ENCODE peak calls at places on chromosomes 11 and 22, in seven cellular contexts. One of them, this sample, is unnamed.

GRCh38 chr11:65262775-65263174 is 1.0 kb downstream of the POLA2 start:
- DNase-seq in activated CD4-positive, alpha-beta T cell treated with anti-CD3 and anti-CD28 coated beads for 48 hours: no peak
- DNase-seq in IMR-90: no peak
- DNase-seq in neural progenitor cell: no peak
- DNase-seq in EL: peak
- DNase-seq in cardiac fibroblast: no peak
- DNase-seq in germinal center: no peak
- DNase-seq in this sample: no peak

GRCh38 chr22:41242396-41243117 is 1.8 kb upstream of the CHADL start:
- DNase-seq in neural progenitor cell: no peak
- DNase-seq in germinal center: no peak
- DNase-seq in cardiac fibroblast: no peak
- DNase-seq in activated CD4-positive, alpha-beta T cell treated with anti-CD3 and anti-CD28 coated beads for 48 hours: no peak
- DNase-seq in EL: peak
- DNase-seq in IMR-90: no peak
- DNase-seq in this sample: no peak

GRCh38 chr11:65894034-65894591 is 3.6 kb downstream of the CCDC85B start:
- DNase-seq in neural progenitor cell: no peak
- DNase-seq in activated CD4-positive, alpha-beta T cell treated with anti-CD3 and anti-CD28 coated beads for 48 hours: peak
- DNase-seq in EL: peak
- DNase-seq in cardiac fibroblast: no peak
- DNase-seq in IMR-90: no peak
- DNase-seq in germinal center: no peak
- DNase-seq in this sample: no peak

GRCh38 chr11:72767203-72768062 is 15.2 kb upstream of the ARAP1 start:
- DNase-seq in EL: no peak
- DNase-seq in neural progenitor cell: no peak
- DNase-seq in IMR-90: no peak
- DNase-seq in germinal center: no peak
- DNase-seq in cardiac fibroblast: no peak
- DNase-seq in activated CD4-positive, alpha-beta T cell treated with anti-CD3 and anti-CD28 coated beads for 48 hours: no peak
- DNase-seq in this sample: no peak

GRCh38 chr22:49663823-49664222 is 163.8 kb downstream of the BRD1 start:
- DNase-seq in IMR-90: no peak
- DNase-seq in cardiac fibroblast: no peak
- DNase-seq in activated CD4-positive, alpha-beta T cell treated with anti-CD3 and anti-CD28 coated beads for 48 hours: no peak
- DNase-seq in neural progenitor cell: no peak
- DNase-seq in EL: no peak
- DNase-seq in germinal center: no peak
- DNase-seq in this sample: no peak

GRCh38 chr22:21590809-21591641 is 23.5 kb downstream of the UBE2L3 start:
- DNase-seq in neural progenitor cell: no peak
- DNase-seq in cardiac fibroblast: no peak
- DNase-seq in IMR-90: no peak
- DNase-seq in germinal center: peak
- DNase-seq in EL: no peak
- DNase-seq in activated CD4-positive, alpha-beta T cell treated with anti-CD3 and anti-CD28 coated beads for 48 hours: no peak
- DNase-seq in this sample: no peak

GRCh38 chr11:135027461-135027860 is 615.4 kb upstream of the B3GAT1 start:
- DNase-seq in IMR-90: peak
- DNase-seq in germinal center: no peak
- DNase-seq in activated CD4-positive, alpha-beta T cell treated with anti-CD3 and anti-CD28 coated beads for 48 hours: peak
- DNase-seq in EL: no peak
- DNase-seq in cardiac fibroblast: peak
- DNase-seq in neural progenitor cell: peak
- DNase-seq in this sample: peak

GRCh38 chr11:64890084-64890944 is 11.9 kb upstream of the EHD1 start:
- DNase-seq in cardiac fibroblast: no peak
- DNase-seq in neural progenitor cell: no peak
- DNase-seq in germinal center: no peak
- DNase-seq in EL: no peak
- DNase-seq in activated CD4-positive, alpha-beta T cell treated with anti-CD3 and anti-CD28 coated beads for 48 hours: no peak
- DNase-seq in IMR-90: no peak
- DNase-seq in this sample: no peak

GRCh38 chr11:76830639-76831312 is 29.9 kb upstream of the ACER3 start:
- DNase-seq in activated CD4-positive, alpha-beta T cell treated with anti-CD3 and anti-CD28 coated beads for 48 hours: no peak
- DNase-seq in neural progenitor cell: no peak
- DNase-seq in germinal center: no peak
- DNase-seq in cardiac fibroblast: peak
- DNase-seq in IMR-90: peak
- DNase-seq in EL: peak
- DNase-seq in this sample: peak

GRCh38 chr22:22546490-22546889 is 12.6 kb downstream of the PRAME start:
- DNase-seq in EL: no peak
- DNase-seq in IMR-90: peak
- DNase-seq in activated CD4-positive, alpha-beta T cell treated with anti-CD3 and anti-CD28 coated beads for 48 hours: no peak
- DNase-seq in germinal center: no peak
- DNase-seq in neural progenitor cell: no peak
- DNase-seq in cardiac fibroblast: peak
- DNase-seq in this sample: peak

GRCh38 chr22:33962409-33962808 is 42.1 kb upstream of the LARGE1 start:
- DNase-seq in neural progenitor cell: no peak
- DNase-seq in germinal center: no peak
- DNase-seq in IMR-90: no peak
- DNase-seq in cardiac fibroblast: no peak
- DNase-seq in activated CD4-positive, alpha-beta T cell treated with anti-CD3 and anti-CD28 coated beads for 48 hours: no peak
- DNase-seq in EL: no peak
- DNase-seq in this sample: no peak

GRCh38 chr11:548700-549603 is 11.6 kb downstream of the LMNTD2 start:
- DNase-seq in activated CD4-positive, alpha-beta T cell treated with anti-CD3 and anti-CD28 coated beads for 48 hours: no peak
- DNase-seq in IMR-90: no peak
- DNase-seq in neural progenitor cell: no peak
- DNase-seq in germinal center: no peak
- DNase-seq in cardiac fibroblast: no peak
- DNase-seq in EL: no peak
- DNase-seq in this sample: peak

GRCh38 chr11:112321521-112322172 is 61.0 kb upstream of the PLET1 start:
- DNase-seq in germinal center: no peak
- DNase-seq in IMR-90: peak
- DNase-seq in EL: peak
- DNase-seq in activated CD4-positive, alpha-beta T cell treated with anti-CD3 and anti-CD28 coated beads for 48 hours: no peak
- DNase-seq in neural progenitor cell: no peak
- DNase-seq in cardiac fibroblast: peak
- DNase-seq in this sample: peak

GRCh38 chr11:44470849-44471248 is 94.6 kb upstream of the CD82 start:
- DNase-seq in neural progenitor cell: peak
- DNase-seq in EL: no peak
- DNase-seq in IMR-90: no peak
- DNase-seq in cardiac fibroblast: no peak
- DNase-seq in activated CD4-positive, alpha-beta T cell treated with anti-CD3 and anti-CD28 coated beads for 48 hours: no peak
- DNase-seq in germinal center: no peak
- DNase-seq in this sample: no peak

GRCh38 chr11:17258670-17259069 is 17.9 kb upstream of the NUCB2 start:
- DNase-seq in activated CD4-positive, alpha-beta T cell treated with anti-CD3 and anti-CD28 coated beads for 48 hours: no peak
- DNase-seq in germinal center: no peak
- DNase-seq in neural progenitor cell: no peak
- DNase-seq in EL: no peak
- DNase-seq in cardiac fibroblast: no peak
- DNase-seq in IMR-90: no peak
- DNase-seq in this sample: no peak

GRCh38 chr11:32435511-32435946 is at the start of gene WT1:
- DNase-seq in germinal center: no peak
- DNase-seq in neural progenitor cell: peak
- DNase-seq in activated CD4-positive, alpha-beta T cell treated with anti-CD3 and anti-CD28 coated beads for 48 hours: peak
- DNase-seq in cardiac fibroblast: peak
- DNase-seq in EL: no peak
- DNase-seq in IMR-90: no peak
- DNase-seq in this sample: peak

GRCh38 chr22:36252754-36253522 is at the start of gene APOL1:
- DNase-seq in EL: peak
- DNase-seq in activated CD4-positive, alpha-beta T cell treated with anti-CD3 and anti-CD28 coated beads for 48 hours: peak
- DNase-seq in cardiac fibroblast: peak
- DNase-seq in neural progenitor cell: no peak
- DNase-seq in IMR-90: peak
- DNase-seq in germinal center: peak
- DNase-seq in this sample: peak

GRCh38 chr22:30390974-30391691 is 3.9 kb upstream of the RNF215 start:
- DNase-seq in germinal center: peak
- DNase-seq in neural progenitor cell: peak
- DNase-seq in activated CD4-positive, alpha-beta T cell treated with anti-CD3 and anti-CD28 coated beads for 48 hours: peak
- DNase-seq in EL: peak
- DNase-seq in cardiac fibroblast: peak
- DNase-seq in IMR-90: peak
- DNase-seq in this sample: peak

GRCh38 chr11:128909438-128910125 is 18.4 kb downstream of the KCNJ5 start:
- DNase-seq in neural progenitor cell: no peak
- DNase-seq in activated CD4-positive, alpha-beta T cell treated with anti-CD3 and anti-CD28 coated beads for 48 hours: no peak
- DNase-seq in IMR-90: no peak
- DNase-seq in EL: no peak
- DNase-seq in germinal center: no peak
- DNase-seq in cardiac fibroblast: no peak
- DNase-seq in this sample: no peak

GRCh38 chr11:67404515-67405195 is 772 bp downstream of the TBC1D10C start:
- DNase-seq in neural progenitor cell: no peak
- DNase-seq in germinal center: no peak
- DNase-seq in activated CD4-positive, alpha-beta T cell treated with anti-CD3 and anti-CD28 coated beads for 48 hours: peak
- DNase-seq in cardiac fibroblast: no peak
- DNase-seq in EL: no peak
- DNase-seq in IMR-90: no peak
- DNase-seq in this sample: no peak

GRCh38 chr11:65224939-65225283 is 36.9 kb upstream of the POLA2 start:
- DNase-seq in EL: peak
- DNase-seq in IMR-90: peak
- DNase-seq in activated CD4-positive, alpha-beta T cell treated with anti-CD3 and anti-CD28 coated beads for 48 hours: no peak
- DNase-seq in cardiac fibroblast: peak
- DNase-seq in neural progenitor cell: peak
- DNase-seq in germinal center: no peak
- DNase-seq in this sample: peak

GRCh38 chr22:46675479-46675878 is 55.3 kb downstream of the GRAMD4 start:
- DNase-seq in cardiac fibroblast: no peak
- DNase-seq in EL: no peak
- DNase-seq in activated CD4-positive, alpha-beta T cell treated with anti-CD3 and anti-CD28 coated beads for 48 hours: no peak
- DNase-seq in germinal center: no peak
- DNase-seq in neural progenitor cell: no peak
- DNase-seq in IMR-90: no peak
- DNase-seq in this sample: no peak

GRCh38 chr11:47842749-47843148 is 5.4 kb downstream of the NUP160 start:
- DNase-seq in IMR-90: no peak
- DNase-seq in activated CD4-positive, alpha-beta T cell treated with anti-CD3 and anti-CD28 coated beads for 48 hours: no peak
- DNase-seq in germinal center: no peak
- DNase-seq in cardiac fibroblast: no peak
- DNase-seq in neural progenitor cell: no peak
- DNase-seq in EL: no peak
- DNase-seq in this sample: no peak

GRCh38 chr11:130726234-130726559 is 190.1 kb downstream of the SNX19 start:
- DNase-seq in neural progenitor cell: no peak
- DNase-seq in activated CD4-positive, alpha-beta T cell treated with anti-CD3 and anti-CD28 coated beads for 48 hours: no peak
- DNase-seq in IMR-90: peak
- DNase-seq in EL: peak
- DNase-seq in germinal center: no peak
- DNase-seq in cardiac fibroblast: peak
- DNase-seq in this sample: peak

GRCh38 chr11:17988465-17988864 is 24.4 kb downstream of the SERGEF start:
- DNase-seq in neural progenitor cell: no peak
- DNase-seq in activated CD4-positive, alpha-beta T cell treated with anti-CD3 and anti-CD28 coated beads for 48 hours: no peak
- DNase-seq in germinal center: no peak
- DNase-seq in IMR-90: no peak
- DNase-seq in cardiac fibroblast: no peak
- DNase-seq in EL: no peak
- DNase-seq in this sample: no peak

GRCh38 chr22:44344407-44344806 is 31.7 kb upstream of the SHISAL1 start:
- DNase-seq in EL: no peak
- DNase-seq in IMR-90: no peak
- DNase-seq in cardiac fibroblast: no peak
- DNase-seq in germinal center: no peak
- DNase-seq in activated CD4-positive, alpha-beta T cell treated with anti-CD3 and anti-CD28 coated beads for 48 hours: no peak
- DNase-seq in neural progenitor cell: no peak
- DNase-seq in this sample: no peak

GRCh38 chr22:19663821-19664325 is 50.4 kb upstream of the SEPTIN5 start:
- DNase-seq in cardiac fibroblast: peak
- DNase-seq in EL: peak
- DNase-seq in germinal center: no peak
- DNase-seq in activated CD4-positive, alpha-beta T cell treated with anti-CD3 and anti-CD28 coated beads for 48 hours: no peak
- DNase-seq in neural progenitor cell: peak
- DNase-seq in IMR-90: peak
- DNase-seq in this sample: no peak

GRCh38 chr11:9330387-9331384 is 16.3 kb upstream of the TMEM41B start:
- DNase-seq in EL: peak
- DNase-seq in activated CD4-positive, alpha-beta T cell treated with anti-CD3 and anti-CD28 coated beads for 48 hours: no peak
- DNase-seq in IMR-90: peak
- DNase-seq in germinal center: no peak
- DNase-seq in neural progenitor cell: no peak
- DNase-seq in cardiac fibroblast: no peak
- DNase-seq in this sample: peak

GRCh38 chr22:23243006-23243573 is 62.8 kb downstream of the BCR start:
- DNase-seq in cardiac fibroblast: no peak
- DNase-seq in neural progenitor cell: peak
- DNase-seq in EL: no peak
- DNase-seq in germinal center: peak
- DNase-seq in IMR-90: no peak
- DNase-seq in activated CD4-positive, alpha-beta T cell treated with anti-CD3 and anti-CD28 coated beads for 48 hours: peak
- DNase-seq in this sample: no peak

GRCh38 chr22:44165286-44165874 is 15.3 kb upstream of the PARVG start:
- DNase-seq in IMR-90: no peak
- DNase-seq in cardiac fibroblast: no peak
- DNase-seq in EL: no peak
- DNase-seq in activated CD4-positive, alpha-beta T cell treated with anti-CD3 and anti-CD28 coated beads for 48 hours: no peak
- DNase-seq in neural progenitor cell: no peak
- DNase-seq in germinal center: no peak
- DNase-seq in this sample: no peak

This sample was measured in amniotic epithelial cell.